ENCODE peak calls at places on chromosomes 4 and X, in seven cellular contexts. Q is transverse colon; H is fibroblast of pulmonary artery; U is EL; K is stimulated activated naive CD8-positive, alpha-beta T cell treated with anti-CD3 and anti-CD28 coated beads, Interleukin-15, Interleukin-2, amounts not matched to agents 100 U/mL and 50 U/mL, for 24 hours; I is activated CD4-positive, CD25-positive, alpha-beta regulatory T cell treated with anti-CD3 and anti-CD28 coated beads, Interleukin-2, amount 50 U/mL, for 72 hours; V is nucleus accumbens. Z is an unnamed sample.

GRCh38 chrX:145099204-145099603 is 148.1 kb upstream of the SPANXN1 start:
- DNase-seq in K (no peak), H (no peak), U (no peak), V (no peak), Q (no peak), I (no peak), Z (no peak)

GRCh38 chr4:76611611-76612010 is 176.6 kb downstream of the SHROOM3 start:
- DNase-seq in I (no peak), Q (peak), U (no peak), H (no peak), K (no peak), V (no peak), Z (no peak)

GRCh38 chrX:39440734-39441305 is 639.6 kb downstream of the MID1IP1 start:
- DNase-seq in H (no peak), V (no peak), U (no peak), I (no peak), K (peak), Q (no peak), Z (no peak)

GRCh38 chr4:47705326-47705981 is 132.4 kb downstream of the CORIN start:
- DNase-seq in U (peak), Q (no peak), K (no peak), I (no peak), H (peak), V (no peak), Z (no peak)

GRCh38 chr4:151993521-151993920 is 232.7 kb upstream of the GATB start:
- DNase-seq in V (no peak), U (no peak), I (no peak), Q (no peak), H (no peak), K (no peak), Z (no peak)

GRCh38 chr4:20615492-20616136 is 84.6 kb upstream of the PACRGL start:
- DNase-seq in I (no peak), U (peak), V (no peak), H (peak), Q (no peak), K (no peak), Z (no peak)

GRCh38 chr4:152516156-152516555 is 19.7 kb downstream of the FBXW7 start:
- DNase-seq in Q (no peak), H (no peak), U (peak), K (no peak), I (no peak), V (no peak), Z (no peak)

GRCh38 chr4:78721739-78722138 is 54.4 kb upstream of the BMP2K start:
- DNase-seq in H (no peak), V (no peak), U (no peak), K (no peak), I (no peak), Q (no peak), Z (no peak)

GRCh38 chr4:110663738-110664444 is 41.0 kb upstream of the PITX2 start:
- DNase-seq in I (no peak), H (no peak), V (no peak), U (peak), Q (no peak), K (no peak), Z (no peak)

GRCh38 chrX:41302293-41302868 is 31.6 kb upstream of the DDX3X start:
- DNase-seq in V (no peak), U (peak), K (no peak), Q (no peak), H (no peak), I (no peak), Z (no peak)

GRCh38 chr4:128831526-128832252 is 22.2 kb downstream of the JADE1 start:
- DNase-seq in Q (no peak), U (no peak), I (no peak), K (no peak), V (no peak), H (peak), Z (no peak)

GRCh38 chr4:23614284-23614892 is 275.5 kb downstream of the PPARGC1A start:
- DNase-seq in V (no peak), I (no peak), U (peak), Q (no peak), K (no peak), H (peak), Z (no peak)

GRCh38 chr4:141643557-141643956 is 7.2 kb downstream of the IL15 start:
- DNase-seq in H (no peak), K (no peak), I (no peak), U (peak), Q (no peak), V (no peak), Z (no peak)

GRCh38 chrX:40996886-40997530 is 88.2 kb upstream of the USP9X start:
- DNase-seq in K (no peak), I (no peak), H (peak), Q (no peak), V (no peak), U (peak), Z (peak)

GRCh38 chr4:16752150-16752549 is 146.3 kb downstream of the LDB2 start:
- DNase-seq in H (peak), I (no peak), K (no peak), U (peak), V (no peak), Q (no peak), Z (no peak)

GRCh38 chr4:112296949-112297483 is at the start of gene ALPK1:
- DNase-seq in V (no peak), Q (no peak), H (peak), I (no peak), K (no peak), U (peak), Z (peak)

GRCh38 chr4:126172126-126172525 is 857.4 kb downstream of the FAT4 start:
- DNase-seq in U (no peak), H (no peak), I (no peak), K (no peak), V (no peak), Q (no peak), Z (no peak)

GRCh38 chr4:6329478-6330383 is 60.1 kb downstream of the WFS1 start:
- DNase-seq in Q (no peak), U (no peak), K (no peak), V (no peak), H (no peak), I (no peak), Z (no peak)

GRCh38 chr4:182231503-182231902 is 11.7 kb upstream of the TENM3 start:
- DNase-seq in I (no peak), Q (no peak), K (no peak), U (no peak), H (no peak), V (no peak), Z (no peak)

GRCh38 chrX:83535417-83536244 is 27.5 kb downstream of the POU3F4 start:
- DNase-seq in V (no peak), K (no peak), U (no peak), H (no peak), I (no peak), Q (no peak), Z (no peak)

GRCh38 chrX:38326086-38326485 is 1.2 kb downstream of the RPGR start:
- DNase-seq in V (no peak), U (no peak), Q (no peak), K (no peak), I (no peak), H (no peak), Z (no peak)

GRCh38 chr4:109171098-109171497 is 131.4 kb downstream of the COL25A1 start:
- DNase-seq in U (no peak), V (no peak), I (no peak), Q (no peak), H (no peak), K (no peak), Z (no peak)

GRCh38 chrX:117053260-117053659 is 590.5 kb upstream of the CT83 start:
- DNase-seq in H (no peak), I (no peak), Q (no peak), K (no peak), U (no peak), V (no peak), Z (no peak)

GRCh38 chrX:153897899-153898298 is 6.6 kb upstream of the AVPR2 start:
- DNase-seq in V (no peak), I (no peak), H (no peak), U (no peak), Q (no peak), K (no peak), Z (no peak)

GRCh38 chr4:7043521-7044414 is 596 bp downstream of the TADA2B start:
- DNase-seq in V (no peak), H (peak), Q (peak), K (peak), I (peak), U (peak), Z (no peak)

GRCh38 chrX:100721328-100721727 is 10.6 kb downstream of the SYTL4 start:
- DNase-seq in K (no peak), I (no peak), U (no peak), H (no peak), V (no peak), Q (no peak), Z (no peak)

GRCh38 chr4:14446311-14446710 is 556.0 kb upstream of the CPEB2 start:
- DNase-seq in V (no peak), I (no peak), U (peak), Q (no peak), H (no peak), K (no peak), Z (no peak)

GRCh38 chrX:75522565-75523411 is at the start of gene ZDHHC15:
- DNase-seq in K (peak), H (peak), U (peak), I (peak), Q (peak), V (peak), Z (no peak)

GRCh38 chr4:108036252-108036651 is 46.6 kb downstream of the HADH start:
- DNase-seq in V (no peak), Q (peak), H (no peak), U (no peak), I (peak), K (peak), Z (no peak)

GRCh38 chr4:138572007-138572406 is 329.9 kb upstream of the SLC7A11 start:
- DNase-seq in I (no peak), U (no peak), Q (no peak), K (no peak), V (no peak), H (peak), Z (no peak)

GRCh38 chr4:165506780-165507305 is 128.0 kb downstream of the CPE start:
- DNase-seq in U (no peak), H (no peak), V (no peak), I (no peak), K (no peak), Q (no peak), Z (no peak)

GRCh38 chrX:15334561-15334960 is 762 bp downstream of the PIGA start:
- DNase-seq in K (no peak), U (peak), Q (no peak), V (no peak), I (no peak), H (peak), Z (no peak)

GRCh38 chr4:99378876-99379275 is 26.3 kb upstream of the ADH1C start:
- DNase-seq in I (no peak), H (no peak), Q (no peak), K (no peak), V (no peak), U (no peak), Z (no peak)